ENCODE peak calls at places on chromosomes 12 and 14, in six cellular contexts. C is heart left ventricle; E is activated effector memory CD4-positive, alpha-beta T cell treated with Interleukin-2 at 50 U/mL for 16 hours; A is NCI-H460; Y is WERI-Rb-1; G is NCI-H2171. F is an unnamed sample.

GRCh38 chr14:104359301-104359968 is 220.1 kb upstream of the C14orf180 start:
- DNase-seq in C (no peak), E (no peak), A (no peak), Y (peak), G (no peak), F (no peak)

GRCh38 chr12:75317784-75318183 is 12.3 kb downstream of the CAPS2 start:
- DNase-seq in C (no peak), E (no peak), A (no peak), Y (no peak), G (no peak), F (no peak)

GRCh38 chr12:78966926-78967325 is 102.4 kb downstream of the SYT1 start:
- DNase-seq in C (no peak), E (no peak), A (no peak), Y (no peak), G (no peak), F (no peak)

GRCh38 chr12:12266389-12266872 is 413 bp downstream of the LRP6 start:
- DNase-seq in C (no peak), E (no peak), A (no peak), Y (peak), G (no peak), F (no peak)

GRCh38 chr14:61466249-61466904 is 145.0 kb downstream of the PRKCH start:
- DNase-seq in C (peak), E (no peak), A (peak), Y (no peak), G (no peak), F (peak)

GRCh38 chr14:44657688-44658388 is 150.8 kb upstream of the FSCB start:
- DNase-seq in C (no peak), E (no peak), A (peak), Y (no peak), G (no peak), F (no peak)

GRCh38 chr14:75343914-75344313 is 65.3 kb downstream of the FOS start:
- DNase-seq in C (no peak), E (no peak), A (no peak), Y (no peak), G (no peak), F (peak)

GRCh38 chr14:84646791-84647500 is 883.0 kb upstream of the FLRT2 start:
- DNase-seq in C (no peak), E (no peak), A (no peak), Y (no peak), G (no peak), F (no peak)

GRCh38 chr14:104316121-104316722 is 177.8 kb downstream of the KIF26A start:
- DNase-seq in C (peak), E (no peak), A (no peak), Y (no peak), G (no peak), F (no peak)

GRCh38 chr12:68746572-68747180 is 700 bp downstream of the SLC35E3 start:
- DNase-seq in C (peak), E (peak), A (peak), Y (peak), G (no peak), F (peak)

GRCh38 chr12:98653866-98654493 is 8.9 kb downstream of the APAF1 start:
- DNase-seq in C (no peak), E (no peak), A (peak), Y (no peak), G (peak), F (peak)

GRCh38 chr14:60723218-60724079 is 702 bp downstream of the SIX4 start:
- DNase-seq in C (peak), E (no peak), A (no peak), Y (peak), G (peak), F (peak)

GRCh38 chr14:74618078-74618952 is 6.3 kb upstream of the LTBP2 start:
- DNase-seq in C (peak), E (peak), A (peak), Y (no peak), G (no peak), F (no peak)

F was measured in AG08395.